ENCODE peak calls at places on chromosomes 1 and 21, in five cellular contexts. L, K, O, M and R are unnamed samples.

GRCh38 chr1:235650341-235651169 is 971 bp upstream of the GNG4 start:
- DNase-seq in K (no peak), M (no peak), O (no peak), L (no peak), R (no peak)

GRCh38 chr1:224707849-224708725 is 92.0 kb downstream of the CNIH3 start:
- DNase-seq in O (no peak), L (no peak), K (no peak), M (peak; percentile 43), R (no peak)

GRCh38 chr1:168763031-168763430 is 34.0 kb upstream of the DPT start:
- DNase-seq in O (no peak), K (no peak), L (no peak), M (no peak), R (no peak)

GRCh38 chr21:44347911-44348451 is 5.4 kb upstream of the TRPM2 start:
- DNase-seq in M (peak; percentile 6), K (no peak), L (no peak), O (no peak), R (no peak)

GRCh38 chr1:172895050-172895460 is 155.7 kb downstream of the TNFSF18 start:
- DNase-seq in O (no peak), K (peak; percentile 34), L (no peak), M (no peak), R (peak; percentile 58)

GRCh38 chr1:22702255-22702654 is 8.4 kb upstream of the EPHB2 start:
- DNase-seq in K (no peak), L (no peak), O (no peak), M (no peak), R (no peak)

GRCh38 chr1:225949041-225949440 is 8.0 kb upstream of the LEFTY2 start:
- DNase-seq in M (no peak), K (no peak), L (no peak), O (no peak), R (no peak)

GRCh38 chr1:24149854-24150227 is 6.9 kb upstream of the IL22RA1 start:
- DNase-seq in L (no peak), K (no peak), O (no peak), M (peak; percentile 44), R (no peak)

GRCh38 chr1:17244826-17245740 is 3.8 kb upstream of the PADI3 start:
- DNase-seq in L (no peak), M (no peak), K (no peak), O (no peak), R (no peak)

GRCh38 chr1:21852282-21853129 is 40.4 kb downstream of the LDLRAD2 start:
- DNase-seq in O (no peak), K (no peak), M (no peak), L (no peak), R (peak; percentile 32)

GRCh38 chr1:54459714-54460113 is 53.5 kb upstream of the SSBP3 start:
- DNase-seq in M (peak; percentile 16), O (no peak), L (no peak), K (no peak), R (no peak)

GRCh38 chr21:42097860-42098259 is 26.7 kb downstream of the UMODL1 start:
- DNase-seq in K (no peak), L (no peak), M (peak; percentile 91), O (no peak), R (no peak)

GRCh38 chr1:27556781-27557595 is 47.0 kb downstream of the AHDC1 start:
- DNase-seq in L (peak; percentile 56), O (peak; percentile 84), M (peak; percentile 97), K (peak; percentile 65), R (peak; percentile 84)

GRCh38 chr1:160171352-160171751 is 19.0 kb upstream of the CASQ1 start:
- DNase-seq in M (no peak), L (no peak), K (no peak), O (no peak), R (no peak)

GRCh38 chr1:209413062-209413461 is 170.5 kb upstream of the CAMK1G start:
- DNase-seq in M (no peak), K (no peak), L (no peak), O (no peak), R (no peak)

GRCh38 chr1:18290740-18291412 is 183.3 kb downstream of the IGSF21 start:
- DNase-seq in M (no peak), O (no peak), K (no peak), L (no peak), R (no peak)

GRCh38 chr1:156251527-156251926 is 3.7 kb upstream of the PAQR6 start:
- DNase-seq in K (no peak), O (no peak), L (no peak), M (peak; percentile 30), R (no peak)

GRCh38 chr1:47996406-47997226 is 569 bp downstream of the TRABD2B start:
- DNase-seq in O (no peak), M (no peak), K (no peak), L (no peak), R (no peak)